ENCODE peak calls at places on chromosomes 2 and 18, in seven cellular contexts. N is epithelial cell of esophagus, D is bronchial epithelial cell, X is AG04450, Y is GM23338, U is tibial nerve, Z is fibroblast of lung. F is an unnamed sample.

GRCh38 chr2:14633451-14634211 is 1.1 kb downstream of the LRATD1 start:
- DNase-seq in N (peak), D (no peak), X (no peak), Y (peak), U (no peak), Z (no peak), F (no peak)

GRCh38 chr2:217920879-217921603 is 81.8 kb downstream of the TNS1 start:
- DNase-seq in N (no peak), D (no peak), X (no peak), Y (peak), U (no peak), Z (peak), F (no peak)

GRCh38 chr2:208179028-208179609 is 10.7 kb downstream of the C2orf80 start:
- DNase-seq in N (no peak), D (no peak), X (no peak), Y (peak), U (no peak), Z (no peak), F (no peak)

GRCh38 chr2:117856415-117857210 is 42.1 kb downstream of the DDX18 start:
- DNase-seq in N (peak), D (peak), X (peak), Y (peak), U (no peak), Z (peak), F (peak)

GRCh38 chr2:201122276-201122675 is 6.3 kb downstream of the CFLAR start:
- DNase-seq in N (no peak), D (no peak), X (no peak), Y (no peak), U (no peak), Z (no peak), F (no peak)

GRCh38 chr2:147440694-147441093 is 404.1 kb upstream of the ACVR2A start:
- DNase-seq in N (no peak), D (no peak), X (no peak), Y (no peak), U (no peak), Z (no peak), F (no peak)

GRCh38 chr2:73156539-73157124 is 43.9 kb upstream of the RAB11FIP5 start:
- DNase-seq in N (peak), D (peak), X (no peak), Y (peak), U (no peak), Z (peak), F (no peak)

GRCh38 chr18:57437782-57438668 is 2.9 kb downstream of the ONECUT2 start:
- DNase-seq in N (peak), D (peak), X (no peak), Y (peak), U (no peak), Z (peak), F (peak)

GRCh38 chr18:14978191-14978590 is 230.2 kb downstream of the ANKRD30B start:
- DNase-seq in N (no peak), D (no peak), X (no peak), Y (no peak), U (no peak), Z (no peak), F (no peak)

GRCh38 chr2:119292226-119292625 is 68.6 kb downstream of the STEAP3 start:
- DNase-seq in N (peak), D (peak), X (no peak), Y (no peak), U (no peak), Z (peak), F (no peak)

GRCh38 chr2:36385603-36386002 is 30.0 kb downstream of the CRIM1 start:
- DNase-seq in N (no peak), D (no peak), X (no peak), Y (no peak), U (no peak), Z (no peak), F (no peak)

GRCh38 chr18:37084912-37085311 is 256.0 kb downstream of the KIAA1328 start:
- DNase-seq in N (no peak), D (no peak), X (no peak), Y (peak), U (no peak), Z (no peak), F (no peak)

GRCh38 chr2:173590278-173590811 is 235.7 kb downstream of the CDCA7 start:
- DNase-seq in N (peak), D (peak), X (peak), Y (no peak), U (no peak), Z (peak), F (peak)

GRCh38 chr18:72541871-72542690 is 2.1 kb downstream of the CBLN2 start:
- DNase-seq in N (peak), D (no peak), X (no peak), Y (peak), U (no peak), Z (no peak), F (no peak)

GRCh38 chr2:151289972-151290335 is 486 bp upstream of the NMI start:
- DNase-seq in N (peak), D (peak), X (no peak), Y (peak), U (peak), Z (peak), F (no peak)

GRCh38 chr2:236910966-236911495 is 174.7 kb upstream of the COPS8 start:
- DNase-seq in N (no peak), D (no peak), X (no peak), Y (no peak), U (no peak), Z (no peak), F (no peak)

GRCh38 chr2:96250188-96250587 is 15.6 kb downstream of the TMEM127 start:
- DNase-seq in N (no peak), D (no peak), X (no peak), Y (no peak), U (no peak), Z (no peak), F (no peak)

GRCh38 chr18:22703883-22704626 is 229.1 kb upstream of the RBBP8 start:
- DNase-seq in N (peak), D (peak), X (no peak), Y (peak), U (no peak), Z (peak), F (peak)

GRCh38 chr2:230694241-230694640 is 18.4 kb upstream of the CAB39 start:
- DNase-seq in N (peak), D (peak), X (no peak), Y (no peak), U (no peak), Z (no peak), F (no peak)

GRCh38 chr2:9554841-9555337 is 741 bp downstream of the ADAM17 start:
- DNase-seq in N (peak), D (peak), X (peak), Y (peak), U (no peak), Z (peak), F (peak)

GRCh38 chr18:48872234-48873145 is 78.3 kb downstream of the SMAD7 start:
- DNase-seq in N (peak), D (peak), X (no peak), Y (no peak), U (no peak), Z (no peak), F (no peak)

GRCh38 chr18:13260114-13260926 is 41.8 kb downstream of the LDLRAD4 start:
- DNase-seq in N (no peak), D (no peak), X (no peak), Y (no peak), U (no peak), Z (no peak), F (no peak)

GRCh38 chr2:23008951-23009350 is 376.0 kb upstream of the KLHL29 start:
- DNase-seq in N (no peak), D (no peak), X (no peak), Y (no peak), U (no peak), Z (no peak), F (no peak)
- H3K4me3 ChIP-seq in N (no peak), D (no peak), X (no peak), Y (no peak), U (no peak), Z (no peak), F (no peak)

DNA sequence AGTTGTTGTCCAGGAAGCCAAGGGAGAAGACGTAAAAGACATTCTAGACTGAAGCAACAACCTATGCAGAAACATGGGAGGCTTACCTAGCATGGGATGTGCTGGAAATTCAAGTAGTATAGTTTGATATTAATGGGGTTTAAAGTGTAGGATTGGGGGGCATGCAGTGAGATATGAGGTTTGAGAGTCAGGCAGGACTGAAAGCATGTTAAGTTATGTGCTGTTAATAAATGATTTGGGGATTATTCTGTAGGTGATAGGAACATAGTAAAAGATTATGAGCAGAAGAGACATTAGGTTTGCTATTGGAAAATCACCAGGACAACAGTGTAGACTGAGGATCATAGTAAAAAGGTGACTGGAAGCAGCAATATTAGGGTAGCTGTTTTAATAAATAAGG is 3.2 kb downstream of the EHBP1 start:
- DNase-seq in N (no peak), D (no peak), X (no peak), Y (no peak), U (no peak), Z (no peak), F (no peak)
- H3K4me3 ChIP-seq in N (peak), D (no peak), X (peak), Y (peak), U (peak), Z (peak), F (peak)

GRCh38 chr2:222303828-222304736 is 5.3 kb upstream of the PAX3 start:
- DNase-seq in N (no peak), D (no peak), X (no peak), Y (peak), U (no peak), Z (no peak), F (no peak)
- H3K4me3 ChIP-seq in N (no peak), D (no peak), X (no peak), Y (peak), U (no peak), Z (no peak), F (no peak)

GRCh38 chr2:233164117-233164516 is 87.4 kb upstream of the ATG16L1 start:
- DNase-seq in N (no peak), D (no peak), X (no peak), Y (no peak), U (no peak), Z (no peak), F (no peak)

GRCh38 chr2:233161730-233162129 is 89.7 kb upstream of the ATG16L1 start:
- DNase-seq in N (no peak), D (no peak), X (no peak), Y (no peak), U (no peak), Z (no peak), F (no peak)

GRCh38 chr2:233162770-233163169 is 88.7 kb upstream of the ATG16L1 start:
- DNase-seq in N (no peak), D (no peak), X (no peak), Y (no peak), U (no peak), Z (no peak), F (no peak)

GRCh38 chr2:233164967-233165366 is 86.5 kb upstream of the ATG16L1 start:
- DNase-seq in N (no peak), D (no peak), X (no peak), Y (no peak), U (no peak), Z (no peak), F (no peak)

DNA sequence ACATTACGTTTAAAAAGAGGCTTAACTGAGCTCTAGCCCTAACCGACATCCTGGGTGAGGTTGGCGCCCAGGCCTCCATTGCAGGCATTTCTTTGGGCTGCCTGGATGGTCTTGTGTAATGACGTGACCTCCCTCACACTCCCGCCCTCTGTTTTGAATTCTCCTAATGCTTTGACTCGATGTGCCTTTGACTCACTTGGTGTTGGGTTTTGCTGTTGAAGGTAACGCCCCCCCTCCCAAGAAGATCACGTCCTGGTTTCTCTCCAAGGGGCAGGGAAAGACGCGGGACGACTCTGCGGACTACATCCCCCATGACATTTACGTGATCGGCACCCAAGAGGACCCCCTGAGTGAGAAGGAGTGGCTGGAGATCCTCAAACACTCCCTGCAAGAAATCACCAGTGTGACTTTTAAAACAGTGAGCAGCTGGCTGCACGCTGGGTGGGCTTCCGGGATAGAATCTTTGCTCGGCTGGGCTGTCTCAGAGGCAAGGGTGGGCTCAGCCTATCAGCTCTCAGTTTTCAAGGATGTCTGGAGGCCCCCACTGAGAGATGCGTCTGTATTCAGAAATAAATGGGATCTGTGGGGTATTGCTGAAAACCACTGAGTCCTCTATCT is 87.9 kb upstream of the ATG16L1 start:
- DNase-seq in N (no peak), D (no peak), X (no peak), Y (no peak), U (no peak), Z (no peak), F (no peak)
- H3K4me3 ChIP-seq in N (no peak), D (no peak), X (no peak), Y (no peak), U (no peak), Z (no peak), F (no peak)

DNA sequence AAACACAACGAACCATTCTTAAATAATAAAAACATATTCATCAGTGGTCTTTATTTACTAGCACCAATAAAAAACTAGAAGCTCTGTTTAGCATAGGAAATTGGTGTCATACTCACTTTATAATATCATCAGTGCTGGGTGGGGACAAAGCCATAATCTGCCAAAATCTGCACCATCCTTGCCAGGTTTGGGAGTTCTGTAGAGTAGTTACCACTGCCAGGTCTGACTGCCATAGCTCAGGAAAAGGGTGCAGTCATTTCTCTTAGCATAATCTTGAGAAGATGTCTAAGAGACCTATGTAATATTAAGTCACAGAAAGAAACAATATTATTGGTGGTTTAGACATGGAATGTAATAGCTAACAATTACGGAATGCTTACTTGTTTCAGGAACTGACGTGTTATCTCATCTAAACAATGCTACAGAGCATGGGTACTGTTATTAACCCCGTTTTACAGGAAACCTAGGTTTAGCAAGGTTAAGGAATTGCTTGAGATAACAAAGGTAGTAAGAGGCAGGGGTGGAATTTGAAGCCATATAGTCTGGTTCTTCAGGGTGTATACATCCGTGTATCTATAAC is 1.6 kb upstream of the MARCHF7 start:
- DNase-seq in N (peak), D (peak), X (no peak), Y (no peak), U (no peak), Z (peak), F (no peak)
- H3K4me3 ChIP-seq in N (no peak), D (no peak), X (peak), Y (peak), U (no peak), Z (no peak), F (no peak)

GRCh38 chr2:32009479-32010256 is 1.1 kb downstream of the MEMO1 start:
- DNase-seq in N (peak), D (no peak), X (no peak), Y (peak), U (no peak), Z (peak), F (no peak)

GRCh38 chr2:32012872-32013271 is 2.1 kb upstream of the MEMO1 start:
- DNase-seq in N (no peak), D (no peak), X (no peak), Y (no peak), U (no peak), Z (no peak), F (no peak)

GRCh38 chr2:32010670-32011565 is at the start of gene MEMO1:
- DNase-seq in N (peak), D (peak), X (peak), Y (peak), U (peak), Z (peak), F (peak)

GRCh38 chr2:32008811-32009478 is 1.9 kb downstream of the MEMO1 start:
- DNase-seq in N (peak), D (peak), X (no peak), Y (peak), U (no peak), Z (peak), F (no peak)

GRCh38 chr2:32011566-32011960 is 755 bp upstream of the MEMO1 start:
- DNase-seq in N (no peak), D (no peak), X (no peak), Y (no peak), U (no peak), Z (no peak), F (no peak)
- H3K4me3 ChIP-seq in N (peak), D (peak), X (peak), Y (peak), U (peak), Z (peak), F (peak)

GRCh38 chr2:70125498-70125898 is 38.2 kb downstream of the PCBP1 start:
- DNase-seq in N (no peak), D (no peak), X (no peak), Y (no peak), U (no peak), Z (no peak), F (no peak)

GRCh38 chr2:70122470-70122869 is 35.2 kb downstream of the PCBP1 start:
- DNase-seq in N (no peak), D (no peak), X (no peak), Y (no peak), U (no peak), Z (no peak), F (no peak)

GRCh38 chr2:70123051-70123828 is 36.0 kb downstream of the PCBP1 start:
- DNase-seq in N (no peak), D (no peak), X (no peak), Y (peak), U (peak), Z (peak), F (no peak)

GRCh38 chr2:70123829-70124117 is 36.5 kb downstream of the PCBP1 start:
- DNase-seq in N (no peak), D (no peak), X (no peak), Y (no peak), U (no peak), Z (no peak), F (no peak)

DNA sequence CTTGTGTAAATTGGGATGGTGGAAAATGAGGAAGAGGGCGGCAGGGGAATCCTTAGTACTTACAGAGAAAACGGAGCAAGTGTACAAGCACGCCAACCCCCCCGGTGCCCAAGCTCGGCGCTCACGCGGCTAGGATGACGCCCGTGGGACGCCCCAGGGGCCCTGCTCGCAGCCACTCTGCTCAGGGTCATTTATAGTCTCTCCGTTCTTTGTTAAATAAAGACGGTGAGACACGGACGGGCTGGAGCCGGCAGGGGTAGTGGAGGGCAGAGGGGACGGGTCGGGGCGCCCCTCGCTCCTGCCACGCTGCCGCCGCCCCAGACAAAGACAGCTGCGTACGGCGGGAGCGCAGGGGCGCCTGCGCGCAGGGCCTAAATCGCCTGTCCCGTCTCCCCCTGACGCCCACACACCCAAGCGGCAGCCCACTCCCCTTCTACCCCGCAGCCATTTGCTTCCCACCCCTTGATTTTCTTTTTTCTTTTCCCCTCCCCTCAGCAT is 37.8 kb downstream of the PCBP1 start:
- DNase-seq in N (no peak), D (no peak), X (no peak), Y (peak), U (peak), Z (peak), F (no peak)
- H3K4me3 ChIP-seq in N (peak), D (peak), X (peak), Y (peak), U (peak), Z (peak), F (peak)

DNA sequence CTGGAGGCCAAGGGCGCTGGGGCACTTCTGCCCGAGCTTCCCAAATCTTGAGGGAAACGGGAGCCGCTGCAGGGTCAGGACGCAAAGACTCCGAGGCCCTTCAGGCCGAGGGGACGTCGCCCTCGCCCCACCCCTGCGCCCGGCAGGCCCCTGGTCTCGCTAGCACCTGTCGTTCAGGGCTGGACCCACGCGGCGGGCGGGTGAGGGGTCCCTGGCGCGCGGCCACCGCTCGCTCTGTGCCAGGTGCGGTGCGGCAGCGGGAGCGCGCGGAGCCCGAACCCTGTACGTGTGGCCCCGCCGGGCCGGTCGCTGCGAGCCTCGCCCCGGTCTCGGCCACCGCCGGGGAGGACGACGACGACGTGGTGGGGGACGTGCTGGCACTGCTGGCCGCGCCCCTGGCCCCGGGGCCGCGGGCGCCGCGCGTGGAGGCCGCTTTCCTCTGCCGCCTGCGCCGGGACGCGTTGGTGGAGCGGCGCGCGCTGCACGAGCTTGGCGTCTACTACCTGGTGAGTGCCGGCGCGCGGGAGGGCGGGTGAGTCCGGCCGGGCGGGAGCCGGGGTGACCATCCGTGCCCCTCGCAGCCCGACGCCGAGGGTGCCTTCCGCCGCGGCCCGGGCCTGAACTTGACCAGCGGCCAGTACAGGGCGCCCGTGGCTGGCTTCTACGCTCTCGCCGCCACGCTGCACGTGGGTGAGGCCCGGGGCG is 4.9 kb downstream of the ERFE start:
- DNase-seq in N (no peak), D (no peak), X (no peak), Y (peak), U (no peak), Z (no peak), F (no peak)
- H3K4me3 ChIP-seq in N (peak), D (peak), X (peak), Y (peak), U (no peak), Z (no peak), F (no peak)